ENCODE peak calls at places on chromosomes 6 and 20, in eight cellular contexts. G, A, L, B, Y, P, V and J are unnamed samples.

GRCh38 chr6:82363368-82364086 is at the start of gene TPBG:
- DNase-seq in G (peak), A (no peak), L (peak), B (peak), Y (peak), P (peak), V (peak), J (peak)

GRCh38 chr20:2745060-2745910 is 52.7 kb downstream of the EBF4 start:
- DNase-seq in G (no peak), A (no peak), L (no peak), B (no peak), Y (no peak), P (no peak), V (no peak), J (no peak)

GRCh38 chr6:100084301-100085161 is 90.5 kb upstream of the MCHR2 start:
- DNase-seq in G (no peak), A (no peak), L (no peak), B (peak), Y (no peak), P (peak), V (peak), J (no peak)

GRCh38 chr6:131885237-131885636 is 65.9 kb downstream of the CCN2 start:
- DNase-seq in G (no peak), A (no peak), L (no peak), B (no peak), Y (no peak), P (peak), V (no peak), J (no peak)

GRCh38 chr20:63471002-63471718 is 1.3 kb downstream of the KCNQ2 start:
- DNase-seq in G (peak), A (no peak), L (no peak), B (no peak), Y (no peak), P (no peak), V (no peak), J (peak)

GRCh38 chr20:57652865-57653545 is 32.8 kb upstream of the ZBP1 start:
- DNase-seq in G (no peak), A (no peak), L (peak), B (no peak), Y (no peak), P (no peak), V (no peak), J (no peak)

GRCh38 chr6:14896475-14896874 is 349.4 kb upstream of the JARID2 start:
- DNase-seq in G (no peak), A (no peak), L (no peak), B (no peak), Y (no peak), P (no peak), V (no peak), J (no peak)

GRCh38 chr6:89148016-89148750 is 2.3 kb downstream of the PM20D2 start:
- DNase-seq in G (no peak), A (no peak), L (no peak), B (no peak), Y (no peak), P (no peak), V (no peak), J (no peak)

GRCh38 chr20:1204547-1204946 is 1.3 kb downstream of the C20orf202 start:
- DNase-seq in G (no peak), A (no peak), L (peak), B (no peak), Y (no peak), P (no peak), V (no peak), J (no peak)

GRCh38 chr6:81169166-81169565 is 583.3 kb downstream of the TENT5A start:
- DNase-seq in G (no peak), A (no peak), L (no peak), B (peak), Y (no peak), P (peak), V (no peak), J (no peak)

GRCh38 chr6:159594106-159594749 is 98.8 kb downstream of the SOD2 start:
- DNase-seq in G (no peak), A (no peak), L (no peak), B (peak), Y (no peak), P (peak), V (peak), J (no peak)

GRCh38 chr6:170224694-170225660 is 65.9 kb downstream of the DLL1 start:
- DNase-seq in G (peak), A (no peak), L (no peak), B (peak), Y (peak), P (no peak), V (peak), J (no peak)

GRCh38 chr6:147372806-147373205 is 135.7 kb upstream of the SAMD5 start:
- DNase-seq in G (no peak), A (no peak), L (no peak), B (no peak), Y (no peak), P (no peak), V (no peak), J (no peak)

GRCh38 chr20:44187763-44188709 is 1.0 kb upstream of the JPH2 start:
- DNase-seq in G (no peak), A (no peak), L (no peak), B (peak), Y (peak), P (peak), V (peak), J (no peak)

GRCh38 chr6:38489951-38490350 is 149.8 kb downstream of the BTBD9 start:
- DNase-seq in G (no peak), A (no peak), L (no peak), B (peak), Y (no peak), P (peak), V (no peak), J (no peak)

GRCh38 chr6:138087549-138087948 is 19.7 kb downstream of the PERP start:
- DNase-seq in G (no peak), A (no peak), L (no peak), B (peak), Y (no peak), P (no peak), V (peak), J (no peak)

GRCh38 chr6:37141291-37142046 is 28.5 kb upstream of the PIM1 start:
- DNase-seq in G (no peak), A (no peak), L (no peak), B (peak), Y (peak), P (peak), V (no peak), J (no peak)

GRCh38 chr6:52312461-52312860 is 27.9 kb upstream of the MCM3 start:
- DNase-seq in G (no peak), A (no peak), L (no peak), B (no peak), Y (no peak), P (no peak), V (no peak), J (no peak)

GRCh38 chr6:43856005-43856765 is 86.2 kb downstream of the VEGFA start:
- DNase-seq in G (no peak), A (no peak), L (no peak), B (peak), Y (peak), P (peak), V (peak), J (no peak)

GRCh38 chr6:20464847-20465246 is 63.2 kb downstream of the E2F3 start:
- DNase-seq in G (no peak), A (no peak), L (no peak), B (no peak), Y (no peak), P (no peak), V (no peak), J (no peak)

GRCh38 chr6:1380625-1381396 is 8.6 kb upstream of the FOXF2 start:
- DNase-seq in G (no peak), A (no peak), L (no peak), B (no peak), Y (no peak), P (no peak), V (no peak), J (no peak)

GRCh38 chr6:71226151-71226550 is 62.5 kb upstream of the OGFRL1 start:
- DNase-seq in G (no peak), A (no peak), L (no peak), B (no peak), Y (no peak), P (no peak), V (no peak), J (no peak)

GRCh38 chr6:20706293-20707165 is 172.3 kb downstream of the CDKAL1 start:
- DNase-seq in G (no peak), A (peak), L (no peak), B (peak), Y (no peak), P (peak), V (peak), J (no peak)